ENCODE peak calls at places on chromosomes 13 and 19, in four cellular contexts. F, V, P and H are unnamed samples.

GRCh38 chr13:92716749-92717148 is 509.9 kb upstream of the GPC6 start:
- DNase-seq in P (no peak), V (no peak), F (no peak), H (no peak)

GRCh38 chr19:58098682-58098998 is 609 bp upstream of the ZSCAN18 start:
- DNase-seq in F (no peak), P (no peak), V (no peak), H (no peak)

GRCh38 chr19:512548-513365 is 5.5 kb downstream of the TPGS1 start:
- DNase-seq in F (no peak), V (no peak), P (no peak), H (no peak)

GRCh38 chr19:6402834-6403608 is 10.1 kb upstream of the GTF2F1 start:
- DNase-seq in F (no peak), V (peak), P (no peak), H (no peak)

GRCh38 chr13:31859546-31859945 is 120.2 kb downstream of the RXFP2 start:
- DNase-seq in P (no peak), F (no peak), V (no peak), H (no peak)

GRCh38 chr13:48624858-48625257 is 28.9 kb upstream of the CYSLTR2 start:
- DNase-seq in F (no peak), V (no peak), P (no peak), H (no peak)

GRCh38 chr19:47228937-47229673 is 1.9 kb downstream of the BBC3 start:
- DNase-seq in F (no peak), V (no peak), P (no peak), H (no peak)

GRCh38 chr13:40271931-40272775 is 394.3 kb downstream of the FOXO1 start:
- DNase-seq in P (peak), V (no peak), F (no peak), H (no peak)

GRCh38 chr19:51712461-51713081 is 11.2 kb downstream of the HAS1 start:
- DNase-seq in F (no peak), P (no peak), V (no peak), H (no peak)

GRCh38 chr13:91020635-91021034 is 326.9 kb upstream of the MIR17HG start:
- DNase-seq in F (no peak), V (no peak), P (no peak), H (no peak)

GRCh38 chr13:19959141-19959830 is 759 bp downstream of the ZMYM2 start:
- DNase-seq in V (no peak), P (peak), F (peak), H (peak)

GRCh38 chr19:6590458-6591319 is at the start of gene CD70:
- DNase-seq in P (no peak), V (no peak), F (peak), H (no peak)

GRCh38 chr13:29922281-29922821 is 71.9 kb upstream of the UBL3 start:
- DNase-seq in F (no peak), P (no peak), V (no peak), H (no peak)

GRCh38 chr19:3358919-3359849 is 7.2 kb upstream of the NFIC start:
- DNase-seq in V (no peak), P (peak), F (peak), H (no peak)

GRCh38 chr13:38167164-38167822 is 182.4 kb upstream of the UFM1 start:
- DNase-seq in P (no peak), F (no peak), V (no peak), H (no peak)

GRCh38 chr19:51714848-51715247 is 8.9 kb downstream of the HAS1 start:
- DNase-seq in P (no peak), V (no peak), F (no peak), H (no peak)

GRCh38 chr19:41223431-41224234 is 4.6 kb downstream of the AXL start:
- DNase-seq in V (peak), P (no peak), F (no peak), H (no peak)

GRCh38 chr19:44576843-44577565 is 36.4 kb upstream of the IGSF23 start:
- DNase-seq in P (peak), F (no peak), V (no peak), H (no peak)

GRCh38 chr13:83941669-83942335 is 59.5 kb upstream of the SLITRK1 start:
- DNase-seq in V (no peak), F (no peak), P (no peak), H (no peak)

GRCh38 chr19:34228762-34229161 is 25.6 kb upstream of the GARRE1 start:
- DNase-seq in V (no peak), F (no peak), P (no peak), H (no peak)

GRCh38 chr13:89695343-89696257 is 1651.9 kb upstream of the MIR17HG start:
- DNase-seq in F (no peak), V (peak), P (peak), H (no peak)

GRCh38 chr13:110882972-110883371 is 31.9 kb downstream of the ANKRD10 start:
- DNase-seq in V (no peak), F (no peak), P (no peak), H (no peak)

GRCh38 chr13:110879482-110879881 is 35.4 kb downstream of the ANKRD10 start:
- DNase-seq in F (no peak), V (no peak), P (no peak), H (no peak)

GRCh38 chr13:110882228-110882627 is 32.6 kb downstream of the ANKRD10 start:
- DNase-seq in F (no peak), P (no peak), V (no peak), H (no peak)

GRCh38 chr13:110881811-110882210 is 33.1 kb downstream of the ANKRD10 start:
- DNase-seq in P (no peak), V (no peak), F (no peak), H (no peak)

DNA sequence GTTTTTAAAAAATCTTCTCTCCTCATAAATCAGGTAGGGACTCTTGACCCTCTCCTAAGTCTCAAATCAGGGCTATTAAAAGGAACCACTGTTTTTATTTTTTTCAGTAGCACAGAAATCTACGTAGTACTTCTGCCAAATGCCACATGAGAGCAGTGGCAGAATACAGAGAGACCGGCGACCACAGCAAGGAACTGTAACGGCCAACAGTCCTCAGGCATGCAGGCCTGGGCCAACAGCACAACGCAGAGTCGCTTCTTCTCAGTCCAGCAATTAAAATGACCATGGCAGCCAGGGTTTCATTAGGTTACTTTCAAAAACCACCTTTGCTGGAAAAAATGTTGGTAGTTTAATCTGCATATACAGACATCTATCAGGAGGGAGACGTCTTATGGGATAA is 34.2 kb downstream of the ANKRD10 start:
- DNase-seq in V (no peak), F (no peak), P (no peak), H (no peak)
- TF ChIP-seq CTCF in V (no peak), F (no peak), P (no peak), H (no peak)

GRCh38 chr13:94520001-94520400 is 40.5 kb upstream of the DCT start:
- DNase-seq in F (no peak), P (no peak), V (no peak), H (no peak)
- TF ChIP-seq CTCF in F (no peak), P (no peak), V (no peak), H (no peak)

GRCh38 chr19:53785196-53785889 is 38.8 kb downstream of the NLRP12 start:
- DNase-seq in V (no peak), P (no peak), F (no peak), H (no peak)

GRCh38 chr19:53792721-53793433 is 31.2 kb downstream of the NLRP12 start:
- DNase-seq in V (peak), F (peak), P (peak), H (peak)

GRCh38 chr19:53786744-53787143 is 37.4 kb downstream of the NLRP12 start:
- DNase-seq in P (no peak), V (no peak), F (no peak), H (no peak)

GRCh38 chr19:53795019-53795418 is 29.1 kb downstream of the NLRP12 start:
- DNase-seq in V (no peak), P (no peak), F (no peak), H (no peak)

GRCh38 chr19:53789708-53790678 is 34.1 kb downstream of the NLRP12 start:
- DNase-seq in P (no peak), F (no peak), V (no peak), H (no peak)
- TF ChIP-seq CTCF in P (no peak), F (no peak), V (no peak), H (no peak)

DNA sequence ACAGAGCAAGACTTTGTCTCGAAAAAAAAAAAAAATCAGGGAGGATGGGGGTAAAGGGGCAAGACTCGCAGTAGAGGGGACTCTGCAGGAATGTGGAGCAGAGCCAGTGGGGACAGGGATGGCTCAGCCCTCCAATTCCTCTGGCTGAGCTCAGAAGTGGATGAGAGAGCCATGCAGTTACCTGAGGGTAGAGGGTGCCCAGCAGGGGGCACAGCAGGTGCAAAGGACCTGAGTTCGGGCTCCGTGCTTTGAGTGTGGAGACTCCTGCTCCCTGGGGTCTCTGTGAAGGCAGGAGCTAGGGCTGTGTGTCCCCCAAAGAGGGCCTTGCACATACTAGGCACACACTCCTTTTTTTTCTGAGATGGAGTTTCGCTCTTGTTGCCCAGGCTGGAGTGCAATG is 7.7 kb downstream of the DOCK6 start:
- DNase-seq in P (no peak), V (no peak), F (no peak), H (no peak)
- TF ChIP-seq CTCF in P (no peak), V (peak), F (no peak), H (no peak)

DNA sequence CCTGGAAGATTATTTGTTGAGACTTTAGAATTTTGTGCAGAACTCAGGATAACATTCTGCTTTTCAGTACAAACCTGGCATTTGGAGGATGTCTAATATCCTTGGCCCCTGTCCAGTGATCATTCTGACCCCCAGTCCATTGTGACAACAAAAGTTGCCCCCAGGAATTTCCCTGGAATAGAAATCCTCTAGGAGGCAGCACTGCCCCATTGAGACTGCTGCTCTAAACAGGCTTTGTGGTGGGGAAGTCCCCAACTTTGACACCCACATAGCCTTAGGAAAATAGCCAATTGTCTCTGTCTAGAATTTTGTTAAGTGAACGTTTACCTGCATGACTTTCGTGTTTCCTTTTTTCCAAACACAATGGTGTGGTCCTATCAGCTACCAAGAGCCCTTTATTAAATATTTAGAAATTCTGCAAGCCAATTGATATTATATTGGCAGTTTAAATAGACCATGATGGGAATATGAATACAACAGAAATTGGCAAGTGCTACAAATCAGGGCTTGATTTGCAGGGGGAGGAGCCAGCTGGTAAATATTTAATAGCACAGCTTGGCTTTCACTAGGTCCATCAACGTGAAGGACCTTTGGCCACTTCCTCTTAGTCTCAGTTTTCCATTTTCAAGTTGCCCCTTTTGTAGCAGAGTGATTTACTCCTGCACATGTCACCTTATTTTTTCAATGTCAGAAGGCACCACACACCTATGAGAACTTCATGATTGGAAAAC is 451.7 kb downstream of the EFNB2 start:
- DNase-seq in F (peak), V (no peak), P (peak), H (no peak)
- TF ChIP-seq CTCF in F (peak), V (peak), P (peak), H (peak)

DNA sequence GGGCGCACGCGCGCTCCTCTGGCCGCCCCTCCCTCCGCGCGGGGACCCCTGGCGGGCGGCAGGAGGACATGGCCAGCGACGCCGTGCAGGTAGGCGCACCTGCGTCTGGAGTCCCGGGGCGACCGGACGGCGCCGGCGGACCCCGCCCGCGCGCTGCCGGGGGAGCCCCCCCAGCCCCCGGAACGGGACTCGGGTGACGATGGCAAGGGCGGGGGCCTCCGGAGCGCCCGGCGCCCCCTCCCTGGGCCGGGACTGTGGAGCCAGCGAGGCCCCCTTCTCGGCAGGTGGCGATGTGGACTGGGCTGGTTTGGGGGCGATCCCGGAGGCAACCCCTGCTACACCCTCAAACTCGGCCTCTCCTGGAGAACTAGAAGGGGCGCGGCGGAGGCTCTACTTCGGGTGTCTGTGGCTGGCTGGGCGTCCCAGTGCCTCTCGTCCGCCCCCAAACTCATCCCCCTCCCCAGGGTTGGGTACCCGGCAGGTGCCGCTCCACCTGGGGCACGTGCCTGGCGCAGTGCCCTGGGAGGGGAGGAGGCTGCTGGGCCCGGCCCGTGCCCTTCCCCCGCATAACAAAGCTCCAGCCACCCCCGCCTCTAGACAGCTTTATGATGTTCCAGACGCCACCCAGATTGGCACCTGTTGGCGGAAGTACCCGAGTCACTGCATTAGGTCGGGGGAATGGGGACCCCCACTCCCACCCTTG is 499 bp downstream of the PKN1 start:
- DNase-seq in F (no peak), P (peak), V (no peak), H (no peak)
- TF ChIP-seq CTCF in F (no peak), P (no peak), V (no peak), H (peak)

GRCh38 chr13:21676611-21677021 is 5.7 kb downstream of the FGF9 start:
- DNase-seq in V (no peak), F (peak), P (peak), H (no peak)
- TF ChIP-seq CTCF in V (peak), F (peak), P (no peak), H (peak)

DNA sequence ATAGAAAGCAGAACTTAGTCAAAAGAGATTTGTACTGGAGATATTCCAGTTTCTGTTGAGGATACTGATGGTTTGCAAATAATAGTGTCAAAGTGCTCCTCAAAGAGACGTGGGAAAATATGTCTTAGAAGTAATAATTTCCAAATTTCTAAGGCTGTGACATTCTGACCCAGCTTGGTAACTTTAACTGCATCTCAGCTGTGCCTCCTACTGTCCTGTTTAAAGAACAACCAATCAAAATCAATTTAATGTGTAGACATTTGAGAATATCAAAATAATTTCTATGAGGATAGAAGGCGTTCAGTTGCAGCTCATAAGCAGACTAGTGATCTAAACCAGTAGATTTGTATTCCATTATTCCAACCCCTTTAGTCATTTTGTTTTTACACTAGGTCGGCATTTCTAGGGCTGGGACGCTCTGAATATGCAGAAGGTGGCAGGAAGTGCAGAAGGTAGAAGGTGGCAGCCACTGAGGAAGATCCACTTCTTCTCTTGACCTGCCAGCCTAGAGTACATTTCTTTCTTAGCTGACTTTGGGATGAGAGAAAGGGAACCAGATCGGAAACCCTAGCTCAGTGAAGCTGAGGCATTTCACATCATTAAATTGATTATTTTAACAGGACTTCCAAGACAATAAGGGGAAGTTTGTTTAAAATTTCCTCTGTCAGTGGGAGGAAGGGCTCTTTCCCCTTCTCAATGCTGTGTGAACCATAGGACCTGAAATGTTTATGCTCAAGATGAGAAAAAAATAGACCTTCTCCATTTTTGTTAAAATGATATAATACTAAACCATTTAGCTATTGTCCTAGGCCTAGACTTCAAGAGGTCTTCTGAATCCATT is 67.5 kb downstream of the COL4A1 start:
- DNase-seq in F (no peak), P (no peak), V (no peak), H (no peak)
- TF ChIP-seq CTCF in F (no peak), P (no peak), V (no peak), H (no peak)

GRCh38 chr19:39752795-39753194 is 15.0 kb upstream of the CLC start:
- DNase-seq in P (no peak), F (no peak), V (no peak), H (no peak)

GRCh38 chr19:39752390-39752789 is 14.6 kb upstream of the CLC start:
- DNase-seq in P (no peak), F (no peak), V (no peak), H (no peak)

GRCh38 chr19:39745645-39746044 is 7.8 kb upstream of the CLC start:
- DNase-seq in P (no peak), V (no peak), F (no peak), H (no peak)

DNA sequence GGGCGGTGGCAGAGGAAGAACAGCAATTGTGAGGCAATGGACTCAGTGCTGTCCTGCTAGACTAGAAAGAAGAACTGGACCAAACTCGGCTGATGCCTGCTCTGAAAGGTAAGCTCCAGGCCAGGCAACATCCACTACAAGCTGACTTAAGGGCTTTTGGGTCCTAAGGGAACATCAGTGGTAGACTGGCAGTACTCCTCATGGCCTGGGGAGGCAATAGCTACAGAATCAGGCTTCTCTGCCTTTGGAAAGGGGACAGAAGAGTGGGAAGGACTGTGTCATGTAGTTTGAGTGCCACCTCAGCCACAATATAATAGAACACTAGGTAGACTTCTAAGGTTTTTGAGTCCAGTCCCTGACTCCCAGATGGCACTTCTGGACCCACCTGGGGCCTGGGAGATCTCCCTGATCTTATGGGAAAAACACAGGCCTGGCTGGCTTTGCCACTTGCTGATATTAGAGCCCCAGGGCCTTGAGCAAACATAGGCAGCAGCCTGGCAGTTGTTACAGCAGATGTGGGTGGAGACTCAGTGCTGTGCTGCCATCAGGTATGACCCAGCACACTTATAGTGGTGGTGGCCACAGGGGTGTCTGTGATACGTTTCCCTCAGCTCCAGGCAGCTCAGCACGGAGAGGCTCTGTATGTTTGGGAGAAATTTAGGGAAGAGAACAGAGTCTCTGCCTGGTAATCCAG is 9.2 kb upstream of the CLC start:
- DNase-seq in F (no peak), P (peak), V (no peak), H (no peak)
- TF ChIP-seq CTCF in F (no peak), P (no peak), V (no peak), H (no peak)

DNA sequence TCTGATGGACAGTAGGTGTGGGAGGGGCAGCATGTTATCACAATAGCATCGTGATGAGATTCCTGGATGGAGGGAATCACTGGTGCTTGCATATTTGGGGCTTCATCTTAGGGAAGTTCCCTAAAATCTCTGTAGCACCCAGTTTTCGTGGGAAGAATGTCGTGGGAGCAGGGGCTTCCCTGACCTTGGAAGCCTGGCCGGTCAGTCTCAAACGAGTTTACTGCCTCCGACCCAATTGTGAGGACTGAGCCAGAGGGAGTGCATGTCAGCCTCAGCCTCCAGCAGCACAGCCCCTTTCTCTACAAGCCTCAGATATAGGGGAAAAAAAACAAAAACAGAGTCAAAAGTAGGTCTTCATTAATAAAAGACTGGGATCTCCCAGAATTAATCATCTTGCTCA is 32.2 kb downstream of the COL4A2 start:
- DNase-seq in F (no peak), V (no peak), P (no peak), H (no peak)
- TF ChIP-seq CTCF in F (no peak), V (no peak), P (no peak), H (no peak)